ENCODE peak calls at places on chromosomes 13 and 19, in four cellular contexts. One of them, this sample, is unnamed.

GRCh38 chr19:15897738-15898276 is at the start of gene CYP4F2:
- DNase-seq in DND-41: no peak
- DNase-seq in brain microvascular endothelial cell: no peak
- DNase-seq in ascending aorta: no peak
- DNase-seq in this sample: no peak

GRCh38 chr19:57642396-57643046 is 9.6 kb downstream of the ZNF211 start:
- DNase-seq in DND-41: no peak
- DNase-seq in brain microvascular endothelial cell: no peak
- DNase-seq in ascending aorta: no peak
- DNase-seq in this sample: no peak

GRCh38 chr13:27117158-27117557 is 54.5 kb downstream of the USP12 start:
- DNase-seq in DND-41: no peak
- DNase-seq in brain microvascular endothelial cell: no peak
- DNase-seq in ascending aorta: no peak
- DNase-seq in this sample: no peak

GRCh38 chr19:10961073-10961762 is 388 bp downstream of the SMARCA4 start:
- DNase-seq in DND-41: no peak
- DNase-seq in brain microvascular endothelial cell: peak; percentile 12
- DNase-seq in ascending aorta: peak; percentile 67
- DNase-seq in this sample: peak; percentile 60

GRCh38 chr19:47310819-47311218 is 1.2 kb downstream of the C5AR1 start:
- DNase-seq in DND-41: no peak
- DNase-seq in brain microvascular endothelial cell: no peak
- DNase-seq in ascending aorta: no peak
- DNase-seq in this sample: peak; percentile 97

GRCh38 chr13:37615271-37615670 is 16.7 kb upstream of the POSTN start:
- DNase-seq in DND-41: no peak
- DNase-seq in brain microvascular endothelial cell: no peak
- DNase-seq in ascending aorta: no peak
- DNase-seq in this sample: no peak

GRCh38 chr13:49356224-49356623 is 87.6 kb downstream of the CAB39L start:
- DNase-seq in DND-41: no peak
- DNase-seq in brain microvascular endothelial cell: peak; percentile 80
- DNase-seq in ascending aorta: no peak
- DNase-seq in this sample: no peak

GRCh38 chr19:37979547-37980082 is 72.6 kb downstream of the SIPA1L3 start:
- DNase-seq in DND-41: no peak
- DNase-seq in brain microvascular endothelial cell: no peak
- DNase-seq in ascending aorta: no peak
- DNase-seq in this sample: no peak

GRCh38 chr19:31316201-31316951 is 32.9 kb downstream of the TSHZ3 start:
- DNase-seq in DND-41: no peak
- DNase-seq in brain microvascular endothelial cell: no peak
- DNase-seq in ascending aorta: peak; percentile 70
- DNase-seq in this sample: peak; percentile 80

GRCh38 chr13:107712145-107712544 is 503.2 kb downstream of the LIG4 start:
- DNase-seq in DND-41: no peak
- DNase-seq in brain microvascular endothelial cell: no peak
- DNase-seq in ascending aorta: no peak
- DNase-seq in this sample: no peak

GRCh38 chr19:37885392-37885791 is 21.0 kb downstream of the WDR87 start:
- DNase-seq in DND-41: no peak
- DNase-seq in brain microvascular endothelial cell: no peak
- DNase-seq in ascending aorta: no peak
- DNase-seq in this sample: no peak

GRCh38 chr19:38252935-38253691 is 3.1 kb downstream of the PPP1R14A start:
- DNase-seq in DND-41: no peak
- DNase-seq in brain microvascular endothelial cell: no peak
- DNase-seq in ascending aorta: peak; percentile 90
- DNase-seq in this sample: peak; percentile 54

GRCh38 chr19:45526143-45526542 is 18.9 kb downstream of the VASP start:
- DNase-seq in DND-41: peak; percentile 40
- DNase-seq in brain microvascular endothelial cell: peak; percentile 53
- DNase-seq in ascending aorta: no peak
- DNase-seq in this sample: peak; percentile 21

GRCh38 chr19:35123573-35123972 is 8.0 kb downstream of the FXYD3 start:
- DNase-seq in DND-41: no peak
- DNase-seq in brain microvascular endothelial cell: no peak
- DNase-seq in ascending aorta: peak; percentile 93
- DNase-seq in this sample: no peak

GRCh38 chr19:55261671-55262126 is 2.9 kb upstream of the PPP6R1 start:
- DNase-seq in DND-41: no peak
- DNase-seq in brain microvascular endothelial cell: no peak
- DNase-seq in ascending aorta: no peak
- DNase-seq in this sample: no peak

GRCh38 chr19:41276231-41276630 is 12.1 kb downstream of the HNRNPUL1 start:
- DNase-seq in DND-41: no peak
- DNase-seq in brain microvascular endothelial cell: no peak
- DNase-seq in ascending aorta: no peak
- DNase-seq in this sample: peak; percentile 13

GRCh38 chr19:10155834-10156233 is 36.1 kb upstream of the EIF3G start:
- DNase-seq in DND-41: no peak
- DNase-seq in brain microvascular endothelial cell: no peak
- DNase-seq in ascending aorta: no peak
- DNase-seq in this sample: peak; percentile 55

GRCh38 chr13:111296417-111296816 is 24.0 kb upstream of the TEX29 start:
- DNase-seq in DND-41: no peak
- DNase-seq in brain microvascular endothelial cell: no peak
- DNase-seq in ascending aorta: no peak
- DNase-seq in this sample: no peak

GRCh38 chr13:23701646-23702045 is 131.4 kb downstream of the TNFRSF19 start:
- DNase-seq in DND-41: no peak
- DNase-seq in brain microvascular endothelial cell: peak; percentile 95
- DNase-seq in ascending aorta: peak; percentile 81
- DNase-seq in this sample: no peak

GRCh38 chr19:12939292-12939606 is 840 bp downstream of the CALR start:
- DNase-seq in DND-41: peak; percentile 42
- DNase-seq in brain microvascular endothelial cell: peak; percentile 57
- DNase-seq in ascending aorta: no peak
- DNase-seq in this sample: peak; percentile 63

GRCh38 chr13:53124568-53125094 is 96.0 kb downstream of the OLFM4 start:
- DNase-seq in DND-41: no peak
- DNase-seq in brain microvascular endothelial cell: no peak
- DNase-seq in ascending aorta: no peak
- DNase-seq in this sample: no peak

GRCh38 chr19:35716735-35716984 is 1.1 kb upstream of the KMT2B start:
- DNase-seq in DND-41: no peak
- DNase-seq in brain microvascular endothelial cell: no peak
- DNase-seq in ascending aorta: no peak
- DNase-seq in this sample: no peak

GRCh38 chr13:38899581-38899980 is 91.0 kb downstream of the STOML3 start:
- DNase-seq in DND-41: no peak
- DNase-seq in brain microvascular endothelial cell: no peak
- DNase-seq in ascending aorta: no peak
- DNase-seq in this sample: no peak

GRCh38 chr13:27980280-27980998 is 8.1 kb downstream of the URAD start:
- DNase-seq in DND-41: no peak
- DNase-seq in brain microvascular endothelial cell: no peak
- DNase-seq in ascending aorta: no peak
- DNase-seq in this sample: no peak

GRCh38 chr13:105627270-105627669 is 908.2 kb downstream of the EFNB2 start:
- DNase-seq in DND-41: no peak
- DNase-seq in brain microvascular endothelial cell: peak; percentile 26
- DNase-seq in ascending aorta: no peak
- DNase-seq in this sample: no peak

GRCh38 chr13:20495087-20496023 is 30.3 kb downstream of the CRYL1 start:
- DNase-seq in DND-41: peak; percentile 71
- DNase-seq in brain microvascular endothelial cell: peak; percentile 73
- DNase-seq in ascending aorta: peak; percentile 81
- DNase-seq in this sample: peak; percentile 81
- H3K4me3 ChIP-seq in DND-41: no peak overlapping the region
- H3K4me3 ChIP-seq in brain microvascular endothelial cell: no peak overlapping the region
- H3K4me3 ChIP-seq in ascending aorta: peak overlapping the region; percentile 34
- H3K4me3 ChIP-seq in this sample: no peak overlapping the region

GRCh38 chr13:113393226-113393571 is 29.3 kb upstream of the GRTP1 start:
- DNase-seq in DND-41: no peak
- DNase-seq in brain microvascular endothelial cell: no peak
- DNase-seq in ascending aorta: peak; percentile 64
- DNase-seq in this sample: peak; percentile 25
- H3K4me3 ChIP-seq in DND-41: peak overlapping the region; percentile 77
- H3K4me3 ChIP-seq in brain microvascular endothelial cell: peak overlapping the region; percentile 73
- H3K4me3 ChIP-seq in ascending aorta: peak overlapping the region; percentile 76
- H3K4me3 ChIP-seq in this sample: peak overlapping the region; percentile 81

GRCh38 chr19:48499352-48500090 is 12.1 kb downstream of the LMTK3 start:
- DNase-seq in DND-41: no peak
- DNase-seq in brain microvascular endothelial cell: no peak
- DNase-seq in ascending aorta: no peak
- DNase-seq in this sample: no peak

GRCh38 chr19:48501446-48501960 is 10.1 kb downstream of the LMTK3 start:
- DNase-seq in DND-41: peak; percentile 43
- DNase-seq in brain microvascular endothelial cell: no peak
- DNase-seq in ascending aorta: peak; percentile 64
- DNase-seq in this sample: no peak

GRCh38 chr19:48501961-48502719 is 9.5 kb downstream of the LMTK3 start:
- DNase-seq in DND-41: peak; percentile 83
- DNase-seq in brain microvascular endothelial cell: no peak
- DNase-seq in ascending aorta: peak; percentile 75
- DNase-seq in this sample: peak; percentile 99

GRCh38 chr19:48500830-48501445 is 10.7 kb downstream of the LMTK3 start:
- DNase-seq in DND-41: no peak
- DNase-seq in brain microvascular endothelial cell: no peak
- DNase-seq in ascending aorta: no peak
- DNase-seq in this sample: peak; percentile 40

GRCh38 chr19:48502720-48503018 is 9.0 kb downstream of the LMTK3 start:
- DNase-seq in DND-41: no peak
- DNase-seq in brain microvascular endothelial cell: no peak
- DNase-seq in ascending aorta: no peak
- DNase-seq in this sample: no peak
- H3K4me3 ChIP-seq in DND-41: no peak overlapping the region
- H3K4me3 ChIP-seq in brain microvascular endothelial cell: no peak overlapping the region
- H3K4me3 ChIP-seq in ascending aorta: no peak overlapping the region
- H3K4me3 ChIP-seq in this sample: no peak overlapping the region

GRCh38 chr13:97121894-97122293 is 100.2 kb upstream of the MBNL2 start:
- DNase-seq in DND-41: no peak
- DNase-seq in brain microvascular endothelial cell: peak; percentile 48
- DNase-seq in ascending aorta: no peak
- DNase-seq in this sample: no peak
- H3K4me3 ChIP-seq in DND-41: no peak overlapping the region
- H3K4me3 ChIP-seq in brain microvascular endothelial cell: no peak overlapping the region
- H3K4me3 ChIP-seq in ascending aorta: no peak overlapping the region
- H3K4me3 ChIP-seq in this sample: no peak overlapping the region

GRCh38 chr13:32254916-32255743 is 60.0 kb downstream of the ZAR1L start:
- DNase-seq in DND-41: no peak
- DNase-seq in brain microvascular endothelial cell: no peak
- DNase-seq in ascending aorta: no peak
- DNase-seq in this sample: no peak
- H3K4me3 ChIP-seq in DND-41: no peak overlapping the region
- H3K4me3 ChIP-seq in brain microvascular endothelial cell: no peak overlapping the region
- H3K4me3 ChIP-seq in ascending aorta: peak overlapping the region; percentile 68
- H3K4me3 ChIP-seq in this sample: no peak overlapping the region

DNA sequence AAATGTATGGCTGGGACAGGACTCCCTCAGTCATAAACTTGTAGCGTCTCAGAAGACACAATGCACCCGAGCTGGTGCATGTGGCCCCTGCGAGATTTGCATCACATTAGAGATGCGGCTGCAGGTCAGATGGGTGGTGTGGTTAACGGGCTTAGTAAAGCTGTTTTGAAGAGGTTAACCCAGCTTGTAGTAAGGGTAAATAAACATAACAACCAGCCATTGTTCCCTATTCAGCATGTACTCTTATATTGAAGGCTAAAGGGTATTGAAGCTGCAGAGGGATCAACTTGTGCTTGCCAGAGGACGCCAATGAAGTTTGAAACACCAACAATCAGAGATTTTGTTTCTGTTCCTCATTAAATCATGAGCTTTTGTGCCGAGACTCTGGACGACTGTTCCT is 79.4 kb downstream of the ZIC5 start:
- DNase-seq in DND-41: no peak
- DNase-seq in brain microvascular endothelial cell: no peak
- DNase-seq in ascending aorta: no peak
- DNase-seq in this sample: no peak
- H3K4me3 ChIP-seq in DND-41: no peak overlapping the region
- H3K4me3 ChIP-seq in brain microvascular endothelial cell: no peak overlapping the region
- H3K4me3 ChIP-seq in ascending aorta: no peak overlapping the region
- H3K4me3 ChIP-seq in this sample: no peak overlapping the region

GRCh38 chr19:19515764-19516519 is at the start of gene NDUFA13:
- DNase-seq in DND-41: peak; percentile 93
- DNase-seq in brain microvascular endothelial cell: peak; percentile 91
- DNase-seq in ascending aorta: peak; percentile 97
- DNase-seq in this sample: peak; percentile 95

GRCh38 chr19:19514215-19514633 is 1.1 kb downstream of the TSSK6 start:
- DNase-seq in DND-41: no peak
- DNase-seq in brain microvascular endothelial cell: peak; percentile 14
- DNase-seq in ascending aorta: peak; percentile 81
- DNase-seq in this sample: no peak

GRCh38 chr19:19510432-19510831 is 4.9 kb downstream of the TSSK6 start:
- DNase-seq in DND-41: no peak
- DNase-seq in brain microvascular endothelial cell: no peak
- DNase-seq in ascending aorta: no peak
- DNase-seq in this sample: no peak

GRCh38 chr19:19514881-19515763 is at the start of gene TSSK6:
- DNase-seq in DND-41: no peak
- DNase-seq in brain microvascular endothelial cell: no peak
- DNase-seq in ascending aorta: no peak
- DNase-seq in this sample: no peak

DNA sequence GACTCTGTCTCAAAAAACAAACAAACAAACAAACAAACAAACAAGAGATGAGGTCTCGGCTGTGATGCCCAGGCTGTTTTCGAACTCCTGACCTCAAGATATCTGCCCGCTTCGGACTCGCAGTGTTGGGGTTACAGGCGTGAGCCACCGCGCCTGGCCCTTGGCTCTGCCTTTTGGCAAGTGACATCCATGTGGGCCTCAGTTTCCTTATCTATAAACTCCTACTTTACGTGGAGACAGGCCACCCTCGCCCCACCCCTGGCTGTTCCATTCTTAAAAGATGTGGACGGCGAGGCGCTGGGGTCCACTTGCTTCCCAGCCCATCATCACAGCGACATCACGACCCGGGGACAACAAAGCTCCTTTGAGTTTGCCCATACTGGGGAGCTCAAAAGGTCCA is 1.7 kb downstream of the TSSK6 start:
- DNase-seq in DND-41: no peak
- DNase-seq in brain microvascular endothelial cell: no peak
- DNase-seq in ascending aorta: no peak
- DNase-seq in this sample: no peak
- H3K4me3 ChIP-seq in DND-41: no peak overlapping the region
- H3K4me3 ChIP-seq in brain microvascular endothelial cell: no peak overlapping the region
- H3K4me3 ChIP-seq in ascending aorta: no peak overlapping the region
- H3K4me3 ChIP-seq in this sample: no peak overlapping the region

DNA sequence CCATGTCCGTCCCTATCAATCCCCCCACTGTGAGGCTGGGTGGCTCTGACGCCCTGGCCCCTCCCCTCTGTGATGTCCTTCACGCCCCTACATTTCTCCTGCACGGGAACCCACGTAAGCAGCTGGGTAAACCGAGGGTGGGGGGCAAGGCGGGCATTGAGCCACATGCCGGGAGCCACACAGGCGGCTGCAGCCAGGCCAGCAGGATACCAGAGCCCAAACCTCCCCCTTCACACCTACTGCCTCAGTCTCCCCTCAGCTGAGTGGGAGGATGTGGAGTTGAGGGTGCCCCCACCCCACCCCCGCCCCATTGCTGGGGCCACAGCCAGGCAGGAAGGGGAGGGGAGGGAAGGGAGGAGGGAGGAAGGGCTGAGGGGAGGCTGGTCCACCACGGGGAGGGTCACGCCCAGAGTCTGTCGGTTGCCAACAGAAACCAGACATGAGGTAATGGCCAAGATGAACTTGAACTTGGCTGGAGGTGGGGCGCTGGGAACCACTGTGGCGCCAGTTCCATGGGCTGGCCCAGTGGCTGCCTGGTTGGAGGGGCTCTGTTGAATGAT is 20.9 kb downstream of the SMIM24 start:
- DNase-seq in DND-41: peak; percentile 33
- DNase-seq in brain microvascular endothelial cell: peak; percentile 96
- DNase-seq in ascending aorta: peak; percentile 96
- DNase-seq in this sample: no peak
- H3K4me3 ChIP-seq in DND-41: no peak overlapping the region
- H3K4me3 ChIP-seq in brain microvascular endothelial cell: peak overlapping the region; percentile 12
- H3K4me3 ChIP-seq in ascending aorta: peak overlapping the region; percentile 28
- H3K4me3 ChIP-seq in this sample: no peak overlapping the region